ENCODE peak calls at places on chromosomes 5 and 9, in six cellular contexts. T is HCT116, D is PC-3, Q is GM23338, U is GM23248, C is MM.1S. V is an unnamed sample.

GRCh38 chr9:109064963-109065701 is 51.8 kb upstream of the CTNNAL1 start:
- DNase-seq in T (peak; percentile 6), D (peak; percentile 83), Q (no peak), U (peak; percentile 64), C (no peak), V (peak; percentile 30)

GRCh38 chr9:81150016-81150625 is 539.2 kb downstream of the TLE1 start:
- DNase-seq in T (no peak), D (peak; percentile 62), Q (no peak), U (no peak), C (no peak), V (no peak)

GRCh38 chr5:177588413-177588909 is 3.5 kb upstream of the TMED9 start:
- DNase-seq in T (no peak), D (no peak), Q (no peak), U (no peak), C (no peak), V (peak; percentile 52)

GRCh38 chr5:36452394-36453100 is 150.8 kb upstream of the RANBP3L start:
- DNase-seq in T (no peak), D (no peak), Q (no peak), U (no peak), C (no peak), V (no peak)

GRCh38 chr9:129080312-129080607 is 651 bp upstream of the DOLPP1 start:
- DNase-seq in T (no peak), D (no peak), Q (no peak), U (no peak), C (no peak), V (no peak)

GRCh38 chr5:176474476-176474875 is 26.3 kb downstream of the FAF2 start:
- DNase-seq in T (no peak), D (peak; percentile 41), Q (no peak), U (peak; percentile 55), C (no peak), V (no peak)

GRCh38 chr9:113343732-113344231 is 3.7 kb upstream of the WDR31 start:
- DNase-seq in T (no peak), D (no peak), Q (no peak), U (peak; percentile 42), C (peak; percentile 41), V (peak; percentile 84)

GRCh38 chr5:134568339-134568700 is 42.9 kb downstream of the JADE2 start:
- DNase-seq in T (no peak), D (no peak), Q (no peak), U (no peak), C (no peak), V (no peak)

GRCh38 chr5:10684303-10685086 is 76.5 kb downstream of the DAP start:
- DNase-seq in T (no peak), D (no peak), Q (no peak), U (no peak), C (no peak), V (no peak)

GRCh38 chr5:137621861-137622823 is 113.7 kb downstream of the KLHL3 start:
- DNase-seq in T (no peak), D (peak; percentile 81), Q (no peak), U (peak; percentile 96), C (no peak), V (no peak)

GRCh38 chr5:37777472-37778135 is 62.2 kb downstream of the GDNF start:
- DNase-seq in T (no peak), D (no peak), Q (no peak), U (peak; percentile 94), C (no peak), V (no peak)

GRCh38 chr5:448766-449090 is 5.8 kb downstream of the EXOC3 start:
- DNase-seq in T (no peak), D (no peak), Q (no peak), U (no peak), C (no peak), V (no peak)

GRCh38 chr9:132007371-132007701 is 72.3 kb downstream of the MED27 start:
- DNase-seq in T (no peak), D (no peak), Q (no peak), U (no peak), C (no peak), V (no peak)

GRCh38 chr9:132008184-132008781 is 71.4 kb downstream of the MED27 start:
- DNase-seq in T (peak; percentile 15), D (peak; percentile 77), Q (no peak), U (peak; percentile 60), C (no peak), V (no peak)

GRCh38 chr9:132008871-132009812 is 70.5 kb downstream of the MED27 start:
- DNase-seq in T (no peak), D (peak; percentile 78), Q (no peak), U (no peak), C (no peak), V (no peak)

GRCh38 chr9:132005896-132006295 is 73.8 kb downstream of the MED27 start:
- DNase-seq in T (no peak), D (no peak), Q (no peak), U (peak; percentile 36), C (no peak), V (no peak)

GRCh38 chr9:132006657-132007370 is 72.9 kb downstream of the MED27 start:
- DNase-seq in T (no peak), D (no peak), Q (peak; percentile 35), U (no peak), C (peak; percentile 63), V (no peak)
- H3K27ac ChIP-seq in T (no peak overlapping the region), D (no peak overlapping the region), Q (peak overlapping the region; percentile 55), U (no peak overlapping the region), C (no peak overlapping the region), V (no peak overlapping the region)

GRCh38 chr5:20291766-20292165 is 303.8 kb upstream of the CDH18 start:
- DNase-seq in T (no peak), D (peak; percentile 66), Q (no peak), U (no peak), C (no peak), V (no peak)
- H3K9me2 ChIP-seq in T (no peaks in the 10 kb centered on the region), D (no peaks in the 10 kb centered on the region), Q (no peaks in the 10 kb centered on the region), U (no peaks in the 10 kb centered on the region), C (no peaks in the 10 kb centered on the region), V (no peaks in the 10 kb centered on the region)

DNA sequence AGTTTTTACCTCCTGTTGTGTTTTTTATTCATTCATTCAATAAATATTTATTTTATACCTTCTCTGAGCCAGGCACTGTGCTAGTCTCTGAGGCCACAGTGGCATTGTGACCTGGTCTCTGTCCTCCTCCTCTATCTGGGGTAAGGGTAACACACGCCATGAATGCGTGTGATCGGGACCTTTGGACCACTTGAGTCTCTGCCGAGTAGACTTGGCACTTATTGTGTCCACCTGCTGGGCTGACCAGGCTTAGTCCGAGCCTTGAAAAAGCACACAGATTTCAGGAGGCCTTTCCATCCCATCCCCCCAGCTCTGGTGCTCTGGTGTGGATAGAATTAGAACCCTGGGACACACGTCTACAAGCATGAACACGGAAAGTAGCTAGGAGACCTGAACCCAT is 58.7 kb downstream of the ERGIC1 start:
- DNase-seq in T (no peak), D (no peak), Q (no peak), U (no peak), C (no peak), V (no peak)
- H3K36me3 ChIP-seq in T (no peaks in the 10 kb centered on the region), D (peaks cover 5% of the 10 kb centered on the region), Q (no peaks in the 10 kb centered on the region), U (peaks cover 16% of the 10 kb centered on the region), C (peaks cover 2% of the 10 kb centered on the region), V (no peaks in the 10 kb centered on the region)

GRCh38 chr5:148967783-148968182 is 95.1 kb downstream of the SH3TC2 start:
- DNase-seq in T (no peak), D (no peak), Q (no peak), U (peak; percentile 41), C (no peak), V (peak; percentile 59)
- H3K27ac ChIP-seq in T (no peak overlapping the region), D (no peak overlapping the region), Q (no peak overlapping the region), U (peak overlapping the region; percentile 20), C (no peak overlapping the region), V (peak overlapping the region; percentile 58)

DNA sequence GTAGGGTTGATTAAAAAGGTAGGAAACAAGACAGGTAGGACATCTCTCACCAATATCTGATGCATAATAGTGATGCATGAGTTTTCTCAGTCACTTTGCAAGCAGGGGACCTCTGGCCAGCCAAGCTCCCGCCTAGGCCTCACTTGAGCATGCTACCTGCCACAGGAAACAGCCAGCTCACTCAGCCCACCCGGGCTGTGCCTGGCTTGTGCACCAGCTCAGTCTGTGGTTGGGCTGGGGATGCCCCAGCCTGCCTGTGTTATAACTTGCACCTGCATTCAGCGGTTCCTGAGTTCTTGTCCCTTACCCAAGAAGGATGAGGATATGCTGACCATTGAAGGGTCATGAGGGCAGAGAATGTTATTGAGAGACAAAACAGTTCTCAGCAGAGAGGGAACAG is 172.8 kb upstream of the PLCXD3 start:
- DNase-seq in T (no peak), D (no peak), Q (peak; percentile 7), U (no peak), C (peak; percentile 85), V (no peak)
- H3K9me2 ChIP-seq in T (no peaks in the 10 kb centered on the region), D (no peaks in the 10 kb centered on the region), Q (no peaks in the 10 kb centered on the region), U (no peaks in the 10 kb centered on the region), C (no peaks in the 10 kb centered on the region), V (no peaks in the 10 kb centered on the region)

GRCh38 chr5:132797651-132798050 is 15.5 kb upstream of the SOWAHA start:
- DNase-seq in T (no peak), D (no peak), Q (no peak), U (no peak), C (no peak), V (no peak)
- H3K36me3 ChIP-seq in T (no peaks in the 10 kb centered on the region), D (no peaks in the 10 kb centered on the region), Q (no peaks in the 10 kb centered on the region), U (no peaks in the 10 kb centered on the region), C (no peaks in the 10 kb centered on the region), V (no peaks in the 10 kb centered on the region)

V was measured in hepatocyte.